ENCODE peak calls at places on chromosomes 11 and 22, in ten cellular contexts. Y is endothelial cell, I is tibial artery, K is AG04450, T is sigmoid colon, E is progenitor cell of endocrine pancreas, W is activated B cell treated with CpG ODN at 0.5 μM for 24 hours, H is adrenal gland, P is AG09319, D is type B pancreatic cell. S is an unnamed sample.

GRCh38 chr22:49052023-49052538 is 775.6 kb downstream of the BRD1 start:
- DNase-seq in Y (no peak), I (peak), K (no peak), T (no peak), E (no peak), W (no peak), H (no peak), P (no peak), D (no peak), S (no peak)

GRCh38 chr11:43833657-43834073 is 47.0 kb upstream of the ALKBH3 start:
- DNase-seq in Y (no peak), I (no peak), K (peak), T (no peak), E (no peak), W (no peak), H (no peak), P (peak), D (no peak), S (no peak)

GRCh38 chr11:87292598-87292997 is 254.9 kb downstream of the TMEM135 start:
- DNase-seq in Y (no peak), I (no peak), K (no peak), T (no peak), E (no peak), W (no peak), H (no peak), P (no peak), D (no peak), S (no peak)

GRCh38 chr22:49329636-49330035 is 498.0 kb downstream of the BRD1 start:
- DNase-seq in Y (no peak), I (no peak), K (no peak), T (no peak), E (peak), W (no peak), H (no peak), P (no peak), D (peak), S (no peak)

GRCh38 chr11:94855666-94856065 is 87.5 kb downstream of the AMOTL1 start:
- DNase-seq in Y (no peak), I (no peak), K (no peak), T (no peak), E (no peak), W (no peak), H (no peak), P (no peak), D (no peak), S (no peak)

GRCh38 chr11:9362393-9362863 is 22.0 kb upstream of the IPO7 start:
- DNase-seq in Y (no peak), I (no peak), K (no peak), T (no peak), E (no peak), W (no peak), H (no peak), P (no peak), D (no peak), S (no peak)

GRCh38 chr11:120565436-120566155 is 54.0 kb downstream of the GRIK4 start:
- DNase-seq in Y (no peak), I (peak), K (no peak), T (peak), E (no peak), W (no peak), H (no peak), P (no peak), D (no peak), S (no peak)

GRCh38 chr11:7603031-7603781 is 70.1 kb downstream of the CYB5R2 start:
- DNase-seq in Y (no peak), I (no peak), K (no peak), T (no peak), E (no peak), W (no peak), H (no peak), P (peak), D (no peak), S (no peak)

GRCh38 chr11:117282956-117283355 is 8.2 kb upstream of the BACE1-AS start:
- DNase-seq in Y (no peak), I (no peak), K (no peak), T (peak), E (no peak), W (no peak), H (no peak), P (no peak), D (no peak), S (no peak)

GRCh38 chr11:9616042-9616640 is 42.7 kb downstream of the WEE1 start:
- DNase-seq in Y (no peak), I (no peak), K (no peak), T (no peak), E (no peak), W (no peak), H (no peak), P (no peak), D (no peak), S (no peak)

GRCh38 chr11:108825381-108825780 is 160.5 kb downstream of the DDX10 start:
- DNase-seq in Y (no peak), I (no peak), K (no peak), T (no peak), E (no peak), W (no peak), H (no peak), P (no peak), D (no peak), S (no peak)

GRCh38 chr11:61601512-61601911 is 20.6 kb upstream of the SYT7 start:
- DNase-seq in Y (no peak), I (no peak), K (no peak), T (no peak), E (no peak), W (no peak), H (no peak), P (no peak), D (no peak), S (no peak)

DNA sequence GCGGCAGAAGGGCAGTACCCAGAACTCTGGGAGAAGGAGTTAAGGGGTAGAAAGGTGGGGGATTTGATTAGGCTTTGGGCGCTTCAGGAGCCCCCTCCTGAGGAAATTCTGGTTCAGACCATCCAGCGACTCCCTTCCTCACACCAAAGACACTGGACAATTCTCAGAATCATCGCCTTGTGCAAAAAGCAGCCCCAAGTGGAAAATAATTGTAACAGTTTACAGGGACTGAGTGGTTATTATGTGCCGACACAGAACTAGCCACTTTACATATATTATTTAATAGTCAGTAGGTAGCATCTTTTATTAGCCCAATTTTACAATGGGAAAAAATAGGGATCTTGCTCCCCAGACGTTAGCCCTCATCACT is 667 bp upstream of the TRIM3 start:
- DNase-seq in Y (no peak), I (no peak), K (no peak), T (no peak), E (no peak), W (no peak), H (no peak), P (no peak), D (no peak), S (no peak)
- TF ChIP-seq CTCF in Y (no peak), I (no peak), K (no peak), T (no peak), E (no peak), W (no peak), H (no peak), P (no peak), D (no peak), S (no peak)

GRCh38 chr22:39569066-39569465 is 1.5 kb upstream of the CACNA1I start:
- DNase-seq in Y (no peak), I (no peak), K (no peak), T (no peak), E (no peak), W (no peak), H (no peak), P (no peak), D (no peak), S (no peak)
- TF ChIP-seq CTCF in Y (no peak), I (no peak), K (no peak), T (no peak), E (no peak), W (no peak), H (no peak), P (no peak), D (no peak), S (no peak)

GRCh38 chr11:44938066-44938691 is 12.5 kb downstream of the TP53I11 start:
- DNase-seq in Y (no peak), I (no peak), K (no peak), T (no peak), E (no peak), W (no peak), H (no peak), P (no peak), D (no peak), S (no peak)

GRCh38 chr11:44940424-44940823 is 10.3 kb downstream of the TP53I11 start:
- DNase-seq in Y (no peak), I (no peak), K (no peak), T (no peak), E (no peak), W (no peak), H (no peak), P (no peak), D (no peak), S (no peak)

GRCh38 chr11:44940835-44941234 is 9.8 kb downstream of the TP53I11 start:
- DNase-seq in Y (no peak), I (no peak), K (no peak), T (no peak), E (no peak), W (no peak), H (no peak), P (no peak), D (no peak), S (no peak)

GRCh38 chr11:44941286-44942021 is 9.2 kb downstream of the TP53I11 start:
- DNase-seq in Y (no peak), I (no peak), K (no peak), T (no peak), E (no peak), W (no peak), H (no peak), P (no peak), D (no peak), S (no peak)

GRCh38 chr11:44939673-44940072 is 11.0 kb downstream of the TP53I11 start:
- DNase-seq in Y (peak), I (no peak), K (no peak), T (no peak), E (no peak), W (no peak), H (no peak), P (no peak), D (no peak), S (no peak)
- TF ChIP-seq CTCF in Y (peak), I (no peak), K (peak), T (no peak), E (peak), W (no peak), H (peak), P (peak), D (peak), S (no peak)

GRCh38 chr22:20238567-20239062 is 29.5 kb downstream of the RTN4R start:
- DNase-seq in Y (peak), I (no peak), K (no peak), T (no peak), E (peak), W (peak), H (peak), P (no peak), D (no peak), S (no peak)
- TF ChIP-seq CTCF in Y (peak), I (peak), K (peak), T (no peak), E (peak), W (no peak), H (peak), P (peak), D (peak), S (peak)

GRCh38 chr11:47550288-47551052 is 2.5 kb downstream of the CELF1 start:
- DNase-seq in Y (no peak), I (no peak), K (no peak), T (no peak), E (no peak), W (no peak), H (no peak), P (no peak), D (no peak), S (no peak)

GRCh38 chr11:47552086-47552580 is 799 bp downstream of the CELF1 start:
- DNase-seq in Y (peak), I (no peak), K (no peak), T (peak), E (peak), W (no peak), H (peak), P (no peak), D (no peak), S (no peak)

GRCh38 chr11:47553417-47553746 is 450 bp upstream of the CELF1 start:
- DNase-seq in Y (no peak), I (no peak), K (no peak), T (no peak), E (no peak), W (no peak), H (no peak), P (no peak), D (no peak), S (no peak)

GRCh38 chr11:47552581-47553416 is at the start of gene CELF1:
- DNase-seq in Y (peak), I (peak), K (peak), T (peak), E (peak), W (peak), H (peak), P (peak), D (peak), S (peak)

DNA sequence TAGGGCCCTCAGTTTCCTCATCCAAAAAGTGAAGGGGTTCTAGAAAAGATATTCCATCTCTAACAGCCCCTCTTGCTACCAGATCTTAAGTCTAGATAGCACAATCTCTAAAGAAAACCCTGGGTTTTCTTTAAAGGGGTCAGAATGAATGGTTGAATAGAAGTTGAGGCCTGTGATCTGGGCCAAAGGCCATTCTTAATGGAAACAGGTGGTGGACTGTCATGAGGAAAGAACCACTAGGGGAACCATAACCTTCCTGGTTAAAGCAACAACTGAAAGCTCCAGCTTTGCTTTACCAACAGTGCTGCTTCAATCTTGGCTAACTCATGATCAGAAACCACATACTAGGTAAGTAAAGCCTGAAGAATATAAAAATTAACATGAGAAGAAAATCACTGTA is 1.8 kb downstream of the CELF1 start:
- DNase-seq in Y (no peak), I (no peak), K (no peak), T (no peak), E (no peak), W (no peak), H (no peak), P (no peak), D (no peak), S (no peak)
- TF ChIP-seq CTCF in Y (no peak), I (no peak), K (peak), T (no peak), E (peak), W (no peak), H (no peak), P (peak), D (peak), S (peak)

DNA sequence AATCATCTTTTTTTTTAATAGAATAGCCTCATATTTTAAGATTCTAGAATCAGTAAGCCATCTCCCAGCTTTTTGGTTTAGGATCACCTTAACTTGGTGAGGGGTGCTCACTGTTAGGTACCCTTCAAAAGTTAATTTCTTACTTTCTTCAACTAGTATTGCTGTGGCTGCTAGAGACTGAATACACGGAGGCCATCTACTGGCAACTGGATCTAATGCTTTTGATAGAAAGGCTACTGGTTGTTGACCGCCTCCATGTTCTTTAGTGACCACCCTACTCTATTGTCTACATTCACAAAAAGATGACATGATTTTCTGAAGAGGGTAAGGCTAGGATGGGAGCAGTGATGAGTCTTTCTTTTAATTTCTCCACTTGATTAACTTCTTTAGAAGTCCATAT is 16.7 kb upstream of the ALDH3B2 start:
- DNase-seq in Y (no peak), I (no peak), K (no peak), T (no peak), E (no peak), W (no peak), H (no peak), P (no peak), D (no peak), S (no peak)
- TF ChIP-seq CTCF in Y (no peak), I (no peak), K (peak), T (no peak), E (peak), W (no peak), H (no peak), P (no peak), D (peak), S (peak)

DNA sequence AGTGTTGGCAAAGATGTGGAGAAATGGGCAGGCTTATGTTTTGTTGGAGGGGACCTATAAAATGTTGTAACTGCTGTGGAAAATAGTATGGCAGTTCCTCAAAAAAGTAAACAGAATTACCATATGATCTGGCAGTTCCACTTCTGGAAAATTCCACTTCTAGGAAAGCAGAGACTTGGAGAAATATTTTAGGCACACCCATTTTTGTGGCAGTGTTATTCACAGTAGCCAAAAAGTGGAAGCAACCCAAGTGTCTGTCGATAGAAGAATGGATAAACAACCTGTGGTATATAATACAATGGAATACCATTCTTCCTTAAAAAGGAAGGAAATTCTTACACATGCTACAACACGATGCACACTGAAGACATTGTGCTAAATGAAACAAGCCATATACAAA is 57.0 kb upstream of the ADORA2A start:
- DNase-seq in Y (no peak), I (no peak), K (no peak), T (no peak), E (no peak), W (no peak), H (no peak), P (no peak), D (no peak), S (no peak)
- TF ChIP-seq CTCF in Y (no peak), I (no peak), K (no peak), T (no peak), E (no peak), W (no peak), H (no peak), P (no peak), D (no peak), S (no peak)

GRCh38 chr11:67633758-67634365 is 4.1 kb upstream of the NUDT8 start:
- DNase-seq in Y (no peak), I (no peak), K (no peak), T (peak), E (no peak), W (no peak), H (no peak), P (no peak), D (no peak), S (no peak)
- TF ChIP-seq CTCF in Y (no peak), I (no peak), K (no peak), T (no peak), E (no peak), W (no peak), H (no peak), P (no peak), D (no peak), S (no peak)

GRCh38 chr11:36793542-36793926 is 195.5 kb upstream of the RAG2 start:
- DNase-seq in Y (peak), I (no peak), K (no peak), T (no peak), E (no peak), W (no peak), H (no peak), P (no peak), D (no peak), S (no peak)
- TF ChIP-seq CTCF in Y (no peak), I (no peak), K (peak), T (no peak), E (peak), W (no peak), H (no peak), P (peak), D (peak), S (peak)

GRCh38 chr11:4202749-4203148 is 108.2 kb downstream of the RRM1 start:
- DNase-seq in Y (no peak), I (no peak), K (no peak), T (no peak), E (no peak), W (no peak), H (no peak), P (no peak), D (no peak), S (no peak)

DNA sequence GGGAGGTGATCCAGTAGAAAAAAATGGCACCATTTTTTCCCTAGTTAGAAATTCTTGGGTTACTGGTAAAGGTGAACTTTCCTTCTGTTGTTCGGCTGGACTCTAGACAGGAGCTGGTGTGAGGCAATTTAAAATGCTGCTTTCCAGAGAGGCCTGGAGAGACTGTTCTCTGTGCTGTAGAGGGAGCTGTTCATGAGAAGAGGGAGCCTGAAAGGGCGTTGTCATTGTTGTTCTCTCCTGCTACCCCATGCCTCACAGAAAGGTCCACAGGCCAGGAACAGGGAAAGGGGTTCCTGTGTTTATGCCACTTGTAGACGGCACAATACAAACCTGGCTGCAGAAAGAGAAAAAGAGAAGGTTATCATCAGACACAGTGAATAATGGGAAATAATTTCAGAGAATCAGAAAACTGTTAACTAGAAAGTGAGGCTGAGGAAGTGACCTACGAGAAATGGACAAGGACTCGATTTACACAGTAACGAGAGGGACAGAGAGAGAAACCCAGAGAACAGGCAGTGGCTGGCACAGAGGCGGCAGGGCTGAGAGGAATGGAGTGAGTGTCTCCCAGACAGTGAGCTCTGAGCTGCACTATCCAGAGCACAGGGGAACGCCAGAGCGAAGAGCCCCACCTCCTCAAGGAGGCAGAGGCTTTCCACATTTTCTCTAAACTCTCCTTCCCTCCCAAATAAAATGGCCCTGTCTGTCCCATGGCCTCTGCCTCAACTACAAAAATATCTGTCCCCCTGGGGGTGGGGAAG is 109.2 kb downstream of the RRM1 start:
- DNase-seq in Y (no peak), I (no peak), K (no peak), T (no peak), E (no peak), W (no peak), H (no peak), P (no peak), D (no peak), S (no peak)
- TF ChIP-seq CTCF in Y (no peak), I (no peak), K (peak), T (no peak), E (peak), W (no peak), H (no peak), P (no peak), D (no peak), S (no peak)